ENCODE peak calls at places on chromosomes 11 and 22, in seven cellular contexts. M, D, Y, K, G, L and C are unnamed samples.

GRCh38 chr11:102120437-102120935 is 10.2 kb downstream of the YAP1 start:
- DNase-seq in M (peak; percentile 39), D (no peak), Y (no peak), G (no peak), L (no peak), K (no peak), C (no peak)

GRCh38 chr11:8231979-8232378 is 31.7 kb downstream of the LMO1 start:
- DNase-seq in Y (no peak), G (no peak), M (no peak), K (no peak), D (no peak), L (no peak), C (no peak)

GRCh38 chr11:117256573-117256972 is 24.1 kb downstream of the RNF214 start:
- DNase-seq in L (no peak), M (peak; percentile 82), Y (no peak), G (no peak), D (no peak), K (peak; percentile 55), C (no peak)

GRCh38 chr22:44956835-44957234 is 53.0 kb downstream of the PHF21B start:
- DNase-seq in K (no peak), D (no peak), L (peak; percentile 60), G (no peak), Y (no peak), M (no peak), C (no peak)

GRCh38 chr22:38260760-38261477 is 11.9 kb downstream of the TMEM184B start:
- DNase-seq in M (peak; percentile 76), G (peak; percentile 54), D (peak; percentile 49), Y (peak; percentile 38), K (peak; percentile 38), L (peak; percentile 76), C (no peak)

GRCh38 chr11:70640408-70640807 is 242.1 kb downstream of the CTTN start:
- DNase-seq in Y (no peak), K (no peak), G (no peak), D (no peak), M (no peak), L (no peak), C (no peak)

GRCh38 chr22:50620861-50621490 is 7.0 kb downstream of the ARSA start:
- DNase-seq in D (no peak), L (no peak), K (no peak), Y (peak; percentile 76), G (peak; percentile 56), M (peak; percentile 36), C (no peak)

GRCh38 chr11:369336-370018 is at the start of gene B4GALNT4:
- DNase-seq in D (no peak), M (peak; percentile 76), G (no peak), L (peak; percentile 78), Y (no peak), K (no peak), C (peak; percentile 72)

GRCh38 chr11:78030429-78031325 is 7.6 kb upstream of the KCTD14 start:
- DNase-seq in D (no peak), L (peak; percentile 63), G (no peak), Y (no peak), M (peak; percentile 41), K (peak; percentile 78), C (peak; percentile 78)

GRCh38 chr22:42670921-42671709 is 21.9 kb upstream of the CYB5R3 start:
- DNase-seq in Y (no peak), G (no peak), K (no peak), L (no peak), M (no peak), D (no peak), C (no peak)

GRCh38 chr22:22215659-22216449 is 28.7 kb upstream of the VPREB1 start:
- DNase-seq in K (no peak), G (no peak), Y (no peak), L (no peak), D (no peak), M (no peak), C (no peak)

GRCh38 chr22:22218302-22218701 is 26.3 kb upstream of the VPREB1 start:
- DNase-seq in D (no peak), M (no peak), L (no peak), G (peak; percentile 44), Y (no peak), K (no peak), C (no peak)

GRCh38 chr22:22219140-22219996 is 25.2 kb upstream of the VPREB1 start:
- DNase-seq in G (no peak), D (no peak), Y (no peak), L (no peak), K (no peak), M (no peak), C (no peak)

GRCh38 chr22:22214819-22215329 is 29.7 kb upstream of the VPREB1 start:
- DNase-seq in M (no peak), L (no peak), D (no peak), Y (no peak), G (no peak), K (no peak), C (peak; percentile 75)

GRCh38 chr22:22216450-22216959 is 28.1 kb upstream of the VPREB1 start:
- DNase-seq in L (no peak), D (no peak), Y (no peak), M (no peak), K (no peak), G (no peak), C (no peak)
- H2AFZ ChIP-seq in L (no peak overlapping the region), D (no peak overlapping the region), Y (peak overlapping the region; percentile 4), M (no peak overlapping the region), K (no peak overlapping the region), G (no peak overlapping the region), C (no peak overlapping the region)

GRCh38 chr11:33804471-33804870 is 30.2 kb upstream of the FBXO3 start:
- DNase-seq in Y (no peak), K (peak; percentile 5), G (no peak), L (no peak), M (no peak), D (no peak), C (no peak)

GRCh38 chr11:33802414-33802950 is 28.2 kb upstream of the FBXO3 start:
- DNase-seq in L (peak; percentile 93), D (peak; percentile 82), Y (peak; percentile 7), M (peak; percentile 93), G (peak; percentile 46), K (peak; percentile 88), C (peak; percentile 85)

GRCh38 chr11:33808228-33808828 is 34.0 kb upstream of the FBXO3 start:
- DNase-seq in K (peak; percentile 83), M (peak; percentile 77), Y (peak; percentile 77), G (peak; percentile 84), D (peak; percentile 90), L (peak; percentile 89), C (peak; percentile 88)
- H2AFZ ChIP-seq in K (no peak overlapping the region), M (no peak overlapping the region), Y (no peak overlapping the region), G (peak overlapping the region; percentile 38), D (peak overlapping the region; percentile 49), L (peak overlapping the region; percentile 11), C (no peak overlapping the region)

GRCh38 chr11:47592276-47592675 is 1.9 kb downstream of the C1QTNF4 start:
- DNase-seq in Y (no peak), G (no peak), D (no peak), L (no peak), K (no peak), M (no peak), C (no peak)

GRCh38 chr11:47595029-47595428 is 818 bp upstream of the C1QTNF4 start:
- DNase-seq in M (no peak), K (no peak), G (no peak), D (no peak), Y (no peak), L (no peak), C (no peak)

GRCh38 chr11:47592970-47593369 is 1.2 kb downstream of the C1QTNF4 start:
- DNase-seq in D (no peak), G (no peak), Y (no peak), M (no peak), L (no peak), K (no peak), C (no peak)

GRCh38 chr11:47593934-47594855 is at the start of gene C1QTNF4:
- DNase-seq in M (no peak), D (peak; percentile 31), K (no peak), L (peak; percentile 78), Y (no peak), G (no peak), C (no peak)

DNA sequence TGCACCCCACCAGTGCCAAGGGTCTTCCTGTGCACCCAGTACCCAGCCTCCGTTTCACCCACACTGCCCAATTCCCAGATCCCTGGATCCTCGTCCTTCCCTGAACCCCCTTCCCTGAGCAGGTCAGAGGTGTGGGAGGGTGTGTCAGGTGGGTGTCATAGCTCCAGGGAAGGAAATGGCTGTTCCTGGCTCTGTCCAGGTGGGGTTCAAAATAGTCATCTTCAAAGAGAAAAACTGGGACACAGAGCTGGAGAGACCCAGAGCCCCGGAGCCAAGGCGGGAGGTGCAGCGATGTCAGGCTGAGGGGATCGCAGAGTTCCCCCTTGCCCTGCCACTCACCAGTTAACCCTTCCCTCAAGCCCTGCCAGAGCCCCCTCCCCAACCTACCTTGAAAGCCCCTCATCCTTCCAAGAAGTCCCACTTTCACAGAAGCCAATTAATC is 698 bp downstream of the C1QTNF4 start:
- DNase-seq in K (no peak), D (no peak), G (no peak), L (peak; percentile 17), M (no peak), Y (no peak), C (no peak)
- H2AFZ ChIP-seq in K (no peak overlapping the region), D (peak overlapping the region; percentile 95), G (no peak overlapping the region), L (peak overlapping the region; percentile 98), M (peak overlapping the region; percentile 48), Y (no peak overlapping the region), C (no peak overlapping the region)

GRCh38 chr11:16807306-16807705 is 68.9 kb downstream of the C11orf58 start:
- DNase-seq in L (no peak), Y (no peak), M (no peak), D (no peak), K (no peak), G (no peak), C (no peak)

GRCh38 chr11:16812274-16812673 is 73.8 kb downstream of the C11orf58 start:
- DNase-seq in D (peak; percentile 47), G (no peak), L (peak; percentile 80), Y (no peak), M (no peak), K (no peak), C (peak; percentile 23)

GRCh38 chr11:16811136-16812020 is 72.9 kb downstream of the C11orf58 start:
- DNase-seq in L (no peak), M (no peak), Y (no peak), G (no peak), D (no peak), K (no peak), C (no peak)

GRCh38 chr11:16813141-16813540 is 74.7 kb downstream of the C11orf58 start:
- DNase-seq in K (no peak), M (no peak), G (no peak), L (no peak), Y (no peak), D (no peak), C (no peak)

GRCh38 chr11:16809901-16810668 is 71.6 kb downstream of the C11orf58 start:
- DNase-seq in M (peak; percentile 79), Y (no peak), L (no peak), G (no peak), K (peak; percentile 74), D (no peak), C (no peak)
- H2AFZ ChIP-seq in M (no peak overlapping the region), Y (no peak overlapping the region), L (no peak overlapping the region), G (no peak overlapping the region), K (no peak overlapping the region), D (no peak overlapping the region), C (no peak overlapping the region)

GRCh38 chr11:60208146-60208895 is 25.4 kb upstream of the MS4A6A start:
- DNase-seq in D (peak; percentile 63), G (no peak), M (no peak), L (peak; percentile 83), Y (no peak), K (no peak), C (no peak)
- H2AFZ ChIP-seq in D (no peak overlapping the region), G (no peak overlapping the region), M (no peak overlapping the region), L (no peak overlapping the region), Y (no peak overlapping the region), K (no peak overlapping the region), C (no peak overlapping the region)

GRCh38 chr11:73961321-73961720 is 10.5 kb downstream of the DNAJB13 start:
- DNase-seq in D (no peak), M (peak; percentile 72), K (no peak), Y (no peak), L (no peak), G (no peak), C (no peak)
- H2AFZ ChIP-seq in D (peak overlapping the region; percentile 17), M (peak overlapping the region; percentile 11), K (no peak overlapping the region), Y (no peak overlapping the region), L (no peak overlapping the region), G (no peak overlapping the region), C (no peak overlapping the region)